ENCODE peak calls at places on chromosomes 7 and 10, in four cellular contexts. B is neural crest cell, U is heart right ventricle, I is type B pancreatic cell. R is an unnamed sample.

GRCh38 chr7:136325578-136325977 is 348.4 kb upstream of the MTPN start:
- DNase-seq in B (no peak), U (no peak), I (no peak), R (no peak)

GRCh38 chr7:66781408-66782090 is 41.0 kb downstream of the RABGEF1 start:
- DNase-seq in B (no peak), U (no peak), I (no peak), R (no peak)

GRCh38 chr10:95660283-95660682 is 3.8 kb upstream of the ALDH18A1 start:
- DNase-seq in B (no peak), U (no peak), I (no peak), R (no peak)

GRCh38 chr7:20275637-20276036 is 55.1 kb upstream of the ITGB8 start:
- DNase-seq in B (no peak), U (no peak), I (no peak), R (no peak)

GRCh38 chr10:47306429-47307210 is 6.6 kb downstream of the GDF10 start:
- DNase-seq in B (no peak), U (no peak), I (no peak), R (no peak)

GRCh38 chr10:103576862-103577261 is 83.4 kb downstream of the NEURL1 start:
- DNase-seq in B (no peak), U (no peak), I (no peak), R (no peak)

GRCh38 chr7:83976302-83976701 is 218.3 kb downstream of the SEMA3A start:
- DNase-seq in B (peak; percentile 8), U (peak; percentile 4), I (no peak), R (no peak)

GRCh38 chr10:13502384-13502783 is 26.4 kb downstream of the BEND7 start:
- DNase-seq in B (no peak), U (no peak), I (no peak), R (no peak)

GRCh38 chr7:690478-691360 is 35.8 kb upstream of the DNAAF5 start:
- DNase-seq in B (no peak), U (no peak), I (no peak), R (no peak)

GRCh38 chr10:35821339-35821911 is 179.3 kb upstream of the FZD8 start:
- DNase-seq in B (no peak), U (no peak), I (no peak), R (no peak)

GRCh38 chr7:38630720-38631673 is at the start of gene AMPH:
- DNase-seq in B (peak; percentile 71), U (peak; percentile 48), I (peak; percentile 79), R (peak; percentile 47)

GRCh38 chr7:52285689-52286088 is 749.7 kb upstream of the POM121L12 start:
- DNase-seq in B (no peak), U (no peak), I (no peak), R (no peak)

GRCh38 chr7:83588602-83589240 is 60.2 kb downstream of the SEMA3E start:
- DNase-seq in B (no peak), U (no peak), I (no peak), R (no peak)

GRCh38 chr10:29011511-29011910 is 277.4 kb upstream of the LYZL1 start:
- DNase-seq in B (no peak), U (no peak), I (no peak), R (no peak)

GRCh38 chr7:157609932-157610640 is 273.3 kb downstream of the DNAJB6 start:
- DNase-seq in B (no peak), U (no peak), I (no peak), R (no peak)

GRCh38 chr7:25256424-25256823 is 28.1 kb upstream of the NPVF start:
- DNase-seq in B (no peak), U (peak; percentile 17), I (no peak), R (no peak)

GRCh38 chr7:50342616-50343114 is 38.1 kb downstream of the IKZF1 start:
- DNase-seq in B (no peak), U (no peak), I (no peak), R (no peak)

GRCh38 chr10:75098902-75099673 is 12.4 kb upstream of the SAMD8 start:
- DNase-seq in B (no peak), U (no peak), I (no peak), R (no peak)

GRCh38 chr10:75095631-75096030 is 15.8 kb upstream of the SAMD8 start:
- DNase-seq in B (no peak), U (no peak), I (no peak), R (no peak)

GRCh38 chr10:75096749-75097148 is 14.7 kb upstream of the SAMD8 start:
- DNase-seq in B (no peak), U (no peak), I (no peak), R (no peak)

GRCh38 chr10:75099952-75100763 is 11.3 kb upstream of the SAMD8 start:
- DNase-seq in B (peak; percentile 89), U (peak; percentile 78), I (peak; percentile 91), R (peak; percentile 92)

GRCh38 chr10:75097666-75098285 is 13.7 kb upstream of the SAMD8 start:
- DNase-seq in B (no peak), U (no peak), I (no peak), R (no peak)
- TF ChIP-seq CTCF in B (peak; percentile 28), U (peak; percentile 25), I (peak; percentile 45), R (no peak)

GRCh38 chr10:79070611-79071534 is 2.1 kb downstream of the ZMIZ1 start:
- DNase-seq in B (peak; percentile 36), U (peak; percentile 89), I (no peak), R (peak; percentile 37)
- TF ChIP-seq CTCF in B (no peak), U (no peak), I (no peak), R (no peak)

GRCh38 chr7:123716877-123717276 is 31.9 kb downstream of the WASL start:
- DNase-seq in B (no peak), U (no peak), I (no peak), R (no peak)
- TF ChIP-seq CTCF in B (no peak), U (no peak), I (no peak), R (no peak)

GRCh38 chr10:22713853-22714523 is 390 bp downstream of the PIP4K2A start:
- DNase-seq in B (no peak), U (peak; percentile 20), I (no peak), R (peak; percentile 30)
- TF ChIP-seq CTCF in B (no peak), U (no peak), I (no peak), R (no peak)

GRCh38 chr10:118971187-118971586 is 58.3 kb upstream of the NANOS1 start:
- DNase-seq in B (no peak), U (no peak), I (no peak), R (no peak)
- TF ChIP-seq CTCF in B (no peak), U (peak; percentile 10), I (no peak), R (no peak)

GRCh38 chr7:17651926-17652385 is 288.3 kb downstream of the SNX13 start:
- DNase-seq in B (no peak), U (peak; percentile 52), I (no peak), R (no peak)
- TF ChIP-seq CTCF in B (no peak), U (peak; percentile 24), I (no peak), R (no peak)

GRCh38 chr10:69316313-69317059 is 38.2 kb downstream of the HK1 start:
- DNase-seq in B (no peak), U (no peak), I (no peak), R (no peak)

GRCh38 chr10:69318997-69319727 is 40.9 kb downstream of the HK1 start:
- DNase-seq in B (peak; percentile 29), U (peak; percentile 88), I (peak; percentile 73), R (peak; percentile 56)

GRCh38 chr10:69317175-69318086 is 39.1 kb downstream of the HK1 start:
- DNase-seq in B (no peak), U (no peak), I (no peak), R (no peak)

GRCh38 chr10:69319911-69320316 is 41.6 kb downstream of the HK1 start:
- DNase-seq in B (no peak), U (no peak), I (no peak), R (no peak)

DNA sequence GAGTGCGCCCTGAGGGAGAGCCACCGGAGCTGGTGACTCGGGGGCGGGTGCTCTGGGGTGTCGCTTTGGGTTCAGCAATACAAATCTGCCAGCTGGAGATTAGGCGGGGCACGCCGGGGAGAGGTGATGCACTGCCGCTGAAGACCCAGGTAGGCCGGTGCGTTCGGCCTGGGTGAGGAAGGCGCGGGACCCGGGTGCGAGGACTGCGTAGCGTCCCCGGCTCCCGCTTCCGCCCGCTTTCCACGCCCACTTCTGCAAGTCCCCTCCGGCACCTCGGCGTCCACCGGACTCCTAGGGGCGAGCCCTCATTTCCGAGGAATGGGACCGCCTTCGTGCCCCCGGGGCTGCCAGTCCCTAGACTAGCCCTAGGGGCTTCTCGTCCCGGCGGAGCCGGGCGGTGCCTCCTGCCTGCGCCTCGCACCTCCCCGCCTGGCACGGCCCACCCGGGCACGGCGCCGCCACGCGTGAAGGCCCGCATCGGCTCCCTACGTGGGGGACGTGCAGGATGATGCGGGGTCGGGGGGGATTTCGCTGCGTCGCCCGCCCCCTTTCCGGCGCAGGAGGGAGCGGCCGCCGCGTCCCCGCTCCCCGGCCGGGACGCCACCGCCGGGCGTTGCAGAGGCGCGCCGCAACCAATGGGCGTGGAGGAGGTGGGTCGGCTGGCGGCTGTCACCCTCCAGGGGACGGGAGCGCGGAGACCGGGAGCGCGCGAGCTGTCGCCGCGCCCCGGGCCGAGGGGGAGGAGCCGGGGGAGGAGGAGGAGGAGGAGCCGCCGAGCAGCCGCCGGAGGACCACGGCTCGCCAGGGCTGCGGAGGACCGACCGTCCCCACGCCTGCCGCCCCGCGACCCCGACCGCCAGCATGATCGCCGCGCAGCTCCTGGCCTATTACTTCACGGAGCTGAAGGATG is 40.0 kb downstream of the HK1 start:
- DNase-seq in B (peak; percentile 84), U (peak; percentile 92), I (peak; percentile 89), R (peak; percentile 91)
- TF ChIP-seq CTCF in B (no peak), U (peak; percentile 16), I (peak; percentile 32), R (no peak)

GRCh38 chr7:49166441-49166840 is 242.1 kb downstream of the CDC14C start:
- DNase-seq in B (no peak), U (no peak), I (no peak), R (no peak)
- TF ChIP-seq CTCF in B (peak; percentile 46), U (no peak), I (peak; percentile 53), R (peak; percentile 46)

R was measured in endothelial cell.